ENCODE peak calls at places on chromosome 16, in seven cellular contexts. Q is Peyer's patch; M is SK-N-SH; W is neuronal stem cell; A is colonic mucosa; B is stomach; Y is effector memory CD4-positive, alpha-beta T cell. U is an unnamed sample. For H3K4me1, the result is how much of the 10 kb centered on the place peaks cover.

GRCh38 chr16:29994613-29995329 is 646 bp downstream of the HIRIP3 start:
- DNase-seq in W (no peak), Y (peak), M (peak), Q (peak), B (peak), A (peak), U (no peak)

GRCh38 chr16:9139965-9140364 is 48.5 kb downstream of the HAPSTR1 start:
- DNase-seq in Y (no peak), B (no peak), W (no peak), A (no peak), Q (no peak), M (peak), U (no peak)

GRCh38 chr16:20822451-20823128 is 16.3 kb downstream of the REXO5 start:
- DNase-seq in W (no peak), M (no peak), B (no peak), Q (no peak), A (no peak), Y (no peak), U (no peak)

GRCh38 chr16:59683709-59684108 is 949.6 kb upstream of the GOT2 start:
- DNase-seq in Q (no peak), B (no peak), M (no peak), W (no peak), Y (no peak), A (no peak), U (no peak)

GRCh38 chr16:21166561-21166961 is 8.1 kb downstream of the LDAF1 start:
- DNase-seq in B (no peak), Q (no peak), W (no peak), Y (no peak), M (no peak), A (no peak), U (no peak)

GRCh38 chr16:63947022-63947421 is 1174.8 kb downstream of the CDH11 start:
- DNase-seq in B (no peak), M (no peak), Q (no peak), W (no peak), A (no peak), Y (no peak), U (no peak)

GRCh38 chr16:81864646-81865382 is 85.7 kb downstream of the PLCG2 start:
- DNase-seq in Y (no peak), W (no peak), A (no peak), M (peak), Q (no peak), B (no peak), U (no peak)

GRCh38 chr16:85436207-85436606 is 176.9 kb upstream of the GSE1 start:
- DNase-seq in W (no peak), Q (no peak), A (no peak), B (no peak), M (no peak), Y (no peak), U (no peak)

GRCh38 chr16:30780549-30780948 is 6.5 kb downstream of the ZNF629 start:
- DNase-seq in B (no peak), A (no peak), M (no peak), Q (no peak), W (no peak), Y (no peak), U (no peak)

DNA sequence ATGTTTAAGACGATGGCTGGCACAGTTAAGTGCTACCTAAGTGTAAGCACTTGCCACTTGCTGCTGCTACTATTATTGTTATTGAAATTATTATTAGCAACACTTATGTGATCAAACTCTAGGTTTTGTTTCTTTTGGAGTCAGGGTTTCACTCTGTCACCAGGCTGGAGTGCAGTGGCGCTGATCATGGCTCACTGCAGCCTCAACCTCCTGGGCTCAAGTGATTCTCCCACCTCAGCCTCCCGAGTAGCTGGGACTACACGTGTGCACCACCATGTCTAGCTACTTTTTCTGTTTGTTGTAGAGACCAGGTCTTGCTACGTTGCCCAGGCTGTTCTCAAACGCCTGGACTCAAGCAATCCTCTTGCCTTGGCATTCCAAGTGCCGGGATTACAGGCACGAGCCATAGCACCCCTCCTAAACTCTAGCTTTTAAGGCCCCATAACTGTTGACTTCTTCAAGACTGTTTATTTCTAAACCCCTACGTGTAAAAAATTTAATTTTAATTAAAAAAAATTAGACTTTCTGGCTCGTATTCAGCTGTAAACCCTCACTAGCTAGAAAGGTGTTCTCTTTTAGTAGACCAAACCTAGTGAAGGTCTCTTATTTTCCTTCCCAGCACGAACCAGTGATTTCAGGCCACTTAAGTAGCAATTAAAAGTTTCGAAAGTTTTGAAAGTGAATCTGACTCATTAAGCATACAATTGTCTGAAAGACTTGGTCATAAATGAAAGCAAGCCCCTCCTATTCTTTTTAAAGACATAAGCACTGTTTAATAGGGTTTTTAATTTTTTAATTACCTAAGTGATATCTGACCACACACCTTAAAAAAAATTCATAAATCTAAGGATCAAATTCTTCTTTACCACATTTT is 11.7 kb upstream of the SCNN1B start:
- DNase-seq in A (no peak), M (no peak), W (no peak), Q (no peak), Y (no peak), B (no peak), U (peak)
- H3K27ac ChIP-seq in A (no peak), M (no peak), W (no peak), Q (no peak), Y (no peak), B (no peak), U (peak)

DNA sequence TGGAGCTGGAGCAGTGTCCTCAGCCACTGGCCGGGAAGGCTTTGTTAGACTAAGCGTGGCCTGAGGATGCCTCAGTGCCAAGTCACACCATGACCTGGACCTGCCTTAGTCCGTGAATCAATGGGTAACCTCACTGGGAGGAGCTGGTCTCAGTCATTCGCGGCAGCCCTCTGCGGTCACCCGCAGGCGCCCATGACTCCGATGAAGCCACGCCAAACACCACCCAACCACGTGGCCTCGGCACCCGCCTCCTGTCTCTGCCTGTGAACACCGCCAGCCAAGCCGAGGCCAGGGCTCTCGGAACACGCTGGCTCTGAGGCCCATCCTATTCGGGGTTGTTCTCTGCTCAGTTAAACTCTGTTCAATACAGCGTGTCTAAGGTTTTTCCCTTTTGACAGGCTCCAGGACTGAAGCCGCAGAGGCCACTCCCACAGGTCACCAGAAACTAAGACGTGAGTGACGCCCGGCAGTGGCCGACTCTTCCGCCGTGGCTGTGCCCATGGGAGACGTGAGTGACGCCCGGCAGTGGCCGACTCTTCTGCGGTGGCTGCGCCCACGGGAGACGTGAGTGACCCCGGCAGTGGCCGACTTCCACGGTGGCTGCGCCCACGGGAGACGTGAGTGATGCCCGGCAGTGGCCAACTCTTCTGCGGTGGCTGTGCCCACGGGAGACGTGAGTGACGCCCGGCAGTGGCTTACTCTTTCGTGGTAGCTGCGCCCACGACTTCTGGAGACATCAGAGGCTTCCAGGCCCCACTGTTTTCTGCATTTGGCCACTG is 16.8 kb upstream of the PABPN1L start:
- DNase-seq in B (no peak), A (no peak), W (no peak), M (no peak), Q (no peak), Y (no peak), U (no peak)
- H3K4me1 ChIP-seq in B (under half), A (under half), W (under half), M (under half), Q (under half), Y (under half), U (under half)

DNA sequence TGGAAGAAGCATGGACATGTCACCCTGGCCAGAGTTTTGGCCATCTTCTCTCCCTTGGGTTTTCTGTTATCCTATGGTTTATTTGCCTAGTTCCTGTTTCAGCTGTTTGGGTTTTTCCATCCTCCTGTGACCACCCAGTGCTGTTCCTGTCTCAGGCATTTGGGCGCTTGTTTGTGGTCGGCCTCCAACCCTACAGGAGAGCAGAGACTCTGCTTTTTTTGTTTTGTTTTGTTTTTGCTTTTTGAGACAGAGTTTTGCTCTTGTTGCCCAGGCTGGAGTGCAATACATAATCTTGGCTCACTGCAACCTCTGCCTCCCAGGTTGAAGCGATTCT is 3.3 kb upstream of the ZC3H7A start:
- DNase-seq in Y (no peak), A (no peak), B (no peak), Q (no peak), M (no peak), W (no peak), U (no peak)
- H3K27ac ChIP-seq in Y (peak), A (no peak), B (peak), Q (no peak), M (no peak), W (no peak), U (no peak)

GRCh38 chr16:48555597-48555996 is 54.4 kb downstream of the N4BP1 start:
- DNase-seq in W (no peak), M (no peak), Q (no peak), Y (no peak), A (no peak), B (no peak), U (no peak)
- H3K4me1 ChIP-seq in W (under half), M (under half), Q (under half), Y (under half), A (under half), B (half or more), U (under half)